ENCODE peak calls at places on chromosomes 13 and 19, in seven cellular contexts. One of them, this sample, is unnamed.

GRCh38 chr19:38184815-38185214 is 39.2 kb downstream of the DPF1 start:
- DNase-seq in K562: no peak
- DNase-seq in uterus: no peak
- DNase-seq in stimulated activated CD8-positive, alpha-beta memory T cell treated with anti-CD3 and anti-CD28 coated beads, Interleukin-7, amount 100 ng/mL, for 1 hour: no peak
- DNase-seq in T-helper 2 cell: no peak
- DNase-seq in skeletal muscle cell: no peak
- DNase-seq in T-cell: no peak
- DNase-seq in this sample: no peak

GRCh38 chr13:56906909-56907308 is 233.8 kb upstream of the PRR20A start:
- DNase-seq in stimulated activated CD8-positive, alpha-beta memory T cell treated with anti-CD3 and anti-CD28 coated beads, Interleukin-7, amount 100 ng/mL, for 1 hour: no peak
- DNase-seq in uterus: no peak
- DNase-seq in T-helper 2 cell: no peak
- DNase-seq in skeletal muscle cell: no peak
- DNase-seq in T-cell: no peak
- DNase-seq in K562: no peak
- DNase-seq in this sample: no peak

GRCh38 chr13:82627183-82627582 is 1255.1 kb downstream of the SLITRK1 start:
- DNase-seq in skeletal muscle cell: peak
- DNase-seq in stimulated activated CD8-positive, alpha-beta memory T cell treated with anti-CD3 and anti-CD28 coated beads, Interleukin-7, amount 100 ng/mL, for 1 hour: no peak
- DNase-seq in K562: no peak
- DNase-seq in T-cell: no peak
- DNase-seq in T-helper 2 cell: no peak
- DNase-seq in uterus: no peak
- DNase-seq in this sample: no peak

GRCh38 chr13:36148436-36148835 is 17.3 kb upstream of the DCLK1 start:
- DNase-seq in skeletal muscle cell: peak
- DNase-seq in T-cell: no peak
- DNase-seq in uterus: no peak
- DNase-seq in K562: no peak
- DNase-seq in T-helper 2 cell: no peak
- DNase-seq in stimulated activated CD8-positive, alpha-beta memory T cell treated with anti-CD3 and anti-CD28 coated beads, Interleukin-7, amount 100 ng/mL, for 1 hour: no peak
- DNase-seq in this sample: no peak

GRCh38 chr13:33258437-33259193 is 26.9 kb downstream of the STARD13 start:
- DNase-seq in K562: no peak
- DNase-seq in stimulated activated CD8-positive, alpha-beta memory T cell treated with anti-CD3 and anti-CD28 coated beads, Interleukin-7, amount 100 ng/mL, for 1 hour: no peak
- DNase-seq in T-cell: no peak
- DNase-seq in uterus: peak
- DNase-seq in T-helper 2 cell: no peak
- DNase-seq in skeletal muscle cell: no peak
- DNase-seq in this sample: no peak

GRCh38 chr13:93963266-93964131 is 516.0 kb downstream of the DCT start:
- DNase-seq in T-cell: no peak
- DNase-seq in skeletal muscle cell: peak
- DNase-seq in uterus: no peak
- DNase-seq in K562: no peak
- DNase-seq in T-helper 2 cell: no peak
- DNase-seq in stimulated activated CD8-positive, alpha-beta memory T cell treated with anti-CD3 and anti-CD28 coated beads, Interleukin-7, amount 100 ng/mL, for 1 hour: no peak
- DNase-seq in this sample: no peak

GRCh38 chr13:80923907-80924306 is 583.0 kb upstream of the SPRY2 start:
- DNase-seq in uterus: no peak
- DNase-seq in K562: no peak
- DNase-seq in T-helper 2 cell: no peak
- DNase-seq in stimulated activated CD8-positive, alpha-beta memory T cell treated with anti-CD3 and anti-CD28 coated beads, Interleukin-7, amount 100 ng/mL, for 1 hour: no peak
- DNase-seq in skeletal muscle cell: no peak
- DNase-seq in T-cell: no peak
- DNase-seq in this sample: no peak

GRCh38 chr13:51585696-51586095 is 1.4 kb downstream of the WDFY2 start:
- DNase-seq in uterus: no peak
- DNase-seq in K562: no peak
- DNase-seq in T-cell: no peak
- DNase-seq in stimulated activated CD8-positive, alpha-beta memory T cell treated with anti-CD3 and anti-CD28 coated beads, Interleukin-7, amount 100 ng/mL, for 1 hour: no peak
- DNase-seq in T-helper 2 cell: no peak
- DNase-seq in skeletal muscle cell: no peak
- DNase-seq in this sample: no peak

GRCh38 chr19:46745521-46746280 is at the start of gene FKRP:
- DNase-seq in skeletal muscle cell: no peak
- DNase-seq in uterus: no peak
- DNase-seq in K562: peak
- DNase-seq in T-cell: no peak
- DNase-seq in T-helper 2 cell: peak
- DNase-seq in stimulated activated CD8-positive, alpha-beta memory T cell treated with anti-CD3 and anti-CD28 coated beads, Interleukin-7, amount 100 ng/mL, for 1 hour: no peak
- DNase-seq in this sample: no peak

GRCh38 chr19:19215792-19216191 is 4.0 kb downstream of the NCAN start:
- DNase-seq in K562: no peak
- DNase-seq in skeletal muscle cell: no peak
- DNase-seq in T-helper 2 cell: no peak
- DNase-seq in T-cell: no peak
- DNase-seq in stimulated activated CD8-positive, alpha-beta memory T cell treated with anti-CD3 and anti-CD28 coated beads, Interleukin-7, amount 100 ng/mL, for 1 hour: no peak
- DNase-seq in uterus: no peak
- DNase-seq in this sample: no peak

GRCh38 chr19:50695251-50696064 is 24.1 kb downstream of the SHANK1 start:
- DNase-seq in T-helper 2 cell: no peak
- DNase-seq in K562: peak
- DNase-seq in skeletal muscle cell: no peak
- DNase-seq in uterus: no peak
- DNase-seq in T-cell: peak
- DNase-seq in stimulated activated CD8-positive, alpha-beta memory T cell treated with anti-CD3 and anti-CD28 coated beads, Interleukin-7, amount 100 ng/mL, for 1 hour: no peak
- DNase-seq in this sample: no peak

GRCh38 chr13:21901326-21901725 is 230.5 kb downstream of the FGF9 start:
- DNase-seq in uterus: no peak
- DNase-seq in K562: no peak
- DNase-seq in stimulated activated CD8-positive, alpha-beta memory T cell treated with anti-CD3 and anti-CD28 coated beads, Interleukin-7, amount 100 ng/mL, for 1 hour: no peak
- DNase-seq in skeletal muscle cell: no peak
- DNase-seq in T-helper 2 cell: no peak
- DNase-seq in T-cell: no peak
- DNase-seq in this sample: no peak

GRCh38 chr19:29476528-29476927 is 49.3 kb upstream of the VSTM2B start:
- DNase-seq in skeletal muscle cell: no peak
- DNase-seq in uterus: no peak
- DNase-seq in T-helper 2 cell: no peak
- DNase-seq in stimulated activated CD8-positive, alpha-beta memory T cell treated with anti-CD3 and anti-CD28 coated beads, Interleukin-7, amount 100 ng/mL, for 1 hour: no peak
- DNase-seq in T-cell: no peak
- DNase-seq in K562: no peak
- DNase-seq in this sample: no peak

GRCh38 chr19:5628470-5628869 is 5.6 kb downstream of the SAFB start:
- DNase-seq in stimulated activated CD8-positive, alpha-beta memory T cell treated with anti-CD3 and anti-CD28 coated beads, Interleukin-7, amount 100 ng/mL, for 1 hour: no peak
- DNase-seq in skeletal muscle cell: no peak
- DNase-seq in T-helper 2 cell: no peak
- DNase-seq in T-cell: no peak
- DNase-seq in uterus: no peak
- DNase-seq in K562: no peak
- DNase-seq in this sample: no peak

GRCh38 chr13:29905845-29906244 is 55.4 kb upstream of the UBL3 start:
- DNase-seq in K562: no peak
- DNase-seq in T-helper 2 cell: no peak
- DNase-seq in uterus: no peak
- DNase-seq in skeletal muscle cell: no peak
- DNase-seq in stimulated activated CD8-positive, alpha-beta memory T cell treated with anti-CD3 and anti-CD28 coated beads, Interleukin-7, amount 100 ng/mL, for 1 hour: no peak
- DNase-seq in T-cell: no peak
- DNase-seq in this sample: no peak

GRCh38 chr13:40665061-40665753 is 1.2 kb downstream of the FOXO1 start:
- DNase-seq in K562: peak
- DNase-seq in T-cell: peak
- DNase-seq in stimulated activated CD8-positive, alpha-beta memory T cell treated with anti-CD3 and anti-CD28 coated beads, Interleukin-7, amount 100 ng/mL, for 1 hour: no peak
- DNase-seq in T-helper 2 cell: peak
- DNase-seq in uterus: peak
- DNase-seq in skeletal muscle cell: no peak
- DNase-seq in this sample: peak

GRCh38 chr13:44818428-44818827 is 170.8 kb downstream of the NUFIP1 start:
- DNase-seq in K562: no peak
- DNase-seq in skeletal muscle cell: no peak
- DNase-seq in T-cell: no peak
- DNase-seq in T-helper 2 cell: no peak
- DNase-seq in uterus: no peak
- DNase-seq in stimulated activated CD8-positive, alpha-beta memory T cell treated with anti-CD3 and anti-CD28 coated beads, Interleukin-7, amount 100 ng/mL, for 1 hour: no peak
- DNase-seq in this sample: no peak

GRCh38 chr13:66402071-66402470 is 828.1 kb downstream of the PCDH9 start:
- DNase-seq in T-cell: no peak
- DNase-seq in skeletal muscle cell: peak
- DNase-seq in uterus: no peak
- DNase-seq in stimulated activated CD8-positive, alpha-beta memory T cell treated with anti-CD3 and anti-CD28 coated beads, Interleukin-7, amount 100 ng/mL, for 1 hour: no peak
- DNase-seq in T-helper 2 cell: no peak
- DNase-seq in K562: no peak
- DNase-seq in this sample: no peak

GRCh38 chr19:4507804-4508203 is 10.5 kb downstream of the PLIN4 start:
- DNase-seq in uterus: no peak
- DNase-seq in T-cell: no peak
- DNase-seq in T-helper 2 cell: no peak
- DNase-seq in skeletal muscle cell: no peak
- DNase-seq in K562: no peak
- DNase-seq in stimulated activated CD8-positive, alpha-beta memory T cell treated with anti-CD3 and anti-CD28 coated beads, Interleukin-7, amount 100 ng/mL, for 1 hour: no peak
- DNase-seq in this sample: no peak

GRCh38 chr19:4583961-4584669 is 24.6 kb upstream of the SEMA6B start:
- DNase-seq in K562: peak
- DNase-seq in uterus: no peak
- DNase-seq in skeletal muscle cell: no peak
- DNase-seq in T-cell: no peak
- DNase-seq in T-helper 2 cell: no peak
- DNase-seq in stimulated activated CD8-positive, alpha-beta memory T cell treated with anti-CD3 and anti-CD28 coated beads, Interleukin-7, amount 100 ng/mL, for 1 hour: no peak
- DNase-seq in this sample: no peak

GRCh38 chr13:111970501-111971155 is 96.3 kb upstream of the SOX1 start:
- DNase-seq in uterus: no peak
- DNase-seq in T-cell: no peak
- DNase-seq in skeletal muscle cell: no peak
- DNase-seq in K562: no peak
- DNase-seq in T-helper 2 cell: no peak
- DNase-seq in stimulated activated CD8-positive, alpha-beta memory T cell treated with anti-CD3 and anti-CD28 coated beads, Interleukin-7, amount 100 ng/mL, for 1 hour: no peak
- DNase-seq in this sample: no peak

GRCh38 chr13:77136902-77137420 is 110.0 kb upstream of the FBXL3 start:
- DNase-seq in uterus: no peak
- DNase-seq in T-helper 2 cell: no peak
- DNase-seq in stimulated activated CD8-positive, alpha-beta memory T cell treated with anti-CD3 and anti-CD28 coated beads, Interleukin-7, amount 100 ng/mL, for 1 hour: no peak
- DNase-seq in T-cell: no peak
- DNase-seq in K562: no peak
- DNase-seq in skeletal muscle cell: peak
- DNase-seq in this sample: no peak

GRCh38 chr13:95880346-95880745 is 172.9 kb downstream of the UGGT2 start:
- DNase-seq in skeletal muscle cell: no peak
- DNase-seq in K562: no peak
- DNase-seq in uterus: no peak
- DNase-seq in stimulated activated CD8-positive, alpha-beta memory T cell treated with anti-CD3 and anti-CD28 coated beads, Interleukin-7, amount 100 ng/mL, for 1 hour: no peak
- DNase-seq in T-cell: no peak
- DNase-seq in T-helper 2 cell: no peak
- DNase-seq in this sample: no peak

GRCh38 chr13:38898481-38898880 is 92.2 kb downstream of the STOML3 start:
- DNase-seq in K562: no peak
- DNase-seq in skeletal muscle cell: no peak
- DNase-seq in T-cell: no peak
- DNase-seq in uterus: no peak
- DNase-seq in stimulated activated CD8-positive, alpha-beta memory T cell treated with anti-CD3 and anti-CD28 coated beads, Interleukin-7, amount 100 ng/mL, for 1 hour: no peak
- DNase-seq in T-helper 2 cell: no peak
- DNase-seq in this sample: no peak

GRCh38 chr13:50989476-50989875 is 79.9 kb downstream of the RNASEH2B start:
- DNase-seq in stimulated activated CD8-positive, alpha-beta memory T cell treated with anti-CD3 and anti-CD28 coated beads, Interleukin-7, amount 100 ng/mL, for 1 hour: no peak
- DNase-seq in T-cell: no peak
- DNase-seq in skeletal muscle cell: no peak
- DNase-seq in T-helper 2 cell: no peak
- DNase-seq in uterus: peak
- DNase-seq in K562: peak
- DNase-seq in this sample: no peak

GRCh38 chr19:31962565-31962996 is 382.8 kb upstream of the ZNF507 start:
- DNase-seq in skeletal muscle cell: no peak
- DNase-seq in T-helper 2 cell: no peak
- DNase-seq in K562: no peak
- DNase-seq in uterus: peak
- DNase-seq in T-cell: no peak
- DNase-seq in stimulated activated CD8-positive, alpha-beta memory T cell treated with anti-CD3 and anti-CD28 coated beads, Interleukin-7, amount 100 ng/mL, for 1 hour: no peak
- DNase-seq in this sample: no peak